ENCODE peak calls at places on chromosomes 12 and 14, in four cellular contexts. One of them, this sample, is unnamed.
A peak's percentile ranks its signal among the peaks of the same experiment; 100 is the strongest.

GRCh38 chr14:76067536-76067935 is 82.0 kb downstream of the IFT43 start:
- DNase-seq in dorsolateral prefrontal cortex: no peak
- DNase-seq in breast epithelium: no peak
- DNase-seq in CD4-positive, alpha-beta T cell: no peak
- DNase-seq in this sample: no peak

GRCh38 chr12:86838709-86839108 is 582.5 kb upstream of the MGAT4C start:
- DNase-seq in dorsolateral prefrontal cortex: peak; percentile 39
- DNase-seq in CD4-positive, alpha-beta T cell: no peak
- DNase-seq in breast epithelium: no peak
- DNase-seq in this sample: no peak

GRCh38 chr12:109130755-109131521 is 14.6 kb downstream of the ACACB start:
- DNase-seq in CD4-positive, alpha-beta T cell: no peak
- DNase-seq in breast epithelium: no peak
- DNase-seq in dorsolateral prefrontal cortex: peak; percentile 60
- DNase-seq in this sample: no peak

GRCh38 chr12:93939641-93940040 is 208.7 kb upstream of the PLXNC1 start:
- DNase-seq in breast epithelium: no peak
- DNase-seq in CD4-positive, alpha-beta T cell: no peak
- DNase-seq in dorsolateral prefrontal cortex: no peak
- DNase-seq in this sample: no peak

GRCh38 chr14:26394114-26394855 is 203.5 kb downstream of the NOVA1 start:
- DNase-seq in breast epithelium: no peak
- DNase-seq in CD4-positive, alpha-beta T cell: no peak
- DNase-seq in dorsolateral prefrontal cortex: no peak
- DNase-seq in this sample: no peak

GRCh38 chr14:98909251-98909944 is 362.6 kb downstream of the BCL11B start:
- DNase-seq in breast epithelium: no peak
- DNase-seq in CD4-positive, alpha-beta T cell: no peak
- DNase-seq in dorsolateral prefrontal cortex: no peak
- DNase-seq in this sample: peak; percentile 63

GRCh38 chr12:131511391-131511802 is 199.5 kb upstream of the SFSWAP start:
- DNase-seq in CD4-positive, alpha-beta T cell: peak; percentile 24
- DNase-seq in breast epithelium: no peak
- DNase-seq in dorsolateral prefrontal cortex: no peak
- DNase-seq in this sample: peak; percentile 79

GRCh38 chr12:131907379-131908081 is 13.1 kb downstream of the ULK1 start:
- DNase-seq in dorsolateral prefrontal cortex: no peak
- DNase-seq in breast epithelium: no peak
- DNase-seq in CD4-positive, alpha-beta T cell: no peak
- DNase-seq in this sample: no peak

GRCh38 chr14:20907214-20907613 is 16.0 kb downstream of the RNASE3 start:
- DNase-seq in dorsolateral prefrontal cortex: no peak
- DNase-seq in CD4-positive, alpha-beta T cell: no peak
- DNase-seq in breast epithelium: no peak
- DNase-seq in this sample: no peak

GRCh38 chr12:26471560-26471959 is 276.2 kb downstream of the SSPN start:
- DNase-seq in breast epithelium: no peak
- DNase-seq in CD4-positive, alpha-beta T cell: no peak
- DNase-seq in dorsolateral prefrontal cortex: no peak
- DNase-seq in this sample: no peak

GRCh38 chr12:58607805-58608204 is 312.5 kb downstream of the LRIG3 start:
- DNase-seq in dorsolateral prefrontal cortex: no peak
- DNase-seq in CD4-positive, alpha-beta T cell: no peak
- DNase-seq in breast epithelium: no peak
- DNase-seq in this sample: no peak

GRCh38 chr12:28059220-28059619 is 86.7 kb upstream of the PTHLH start:
- DNase-seq in breast epithelium: no peak
- DNase-seq in dorsolateral prefrontal cortex: no peak
- DNase-seq in CD4-positive, alpha-beta T cell: no peak
- DNase-seq in this sample: no peak

GRCh38 chr12:56122637-56123036 is 4.6 kb downstream of the ZC3H10 start:
- DNase-seq in breast epithelium: no peak
- DNase-seq in CD4-positive, alpha-beta T cell: no peak
- DNase-seq in dorsolateral prefrontal cortex: no peak
- DNase-seq in this sample: no peak

GRCh38 chr12:20475542-20475941 is 107.2 kb downstream of the PDE3A start:
- DNase-seq in CD4-positive, alpha-beta T cell: no peak
- DNase-seq in dorsolateral prefrontal cortex: no peak
- DNase-seq in breast epithelium: no peak
- DNase-seq in this sample: no peak

GRCh38 chr14:68230941-68231717 is 411.6 kb downstream of the RAD51B start:
- DNase-seq in dorsolateral prefrontal cortex: no peak
- DNase-seq in breast epithelium: no peak
- DNase-seq in CD4-positive, alpha-beta T cell: no peak
- DNase-seq in this sample: no peak

GRCh38 chr12:13062669-13063068 is 18.5 kb downstream of the FAM234B start:
- DNase-seq in dorsolateral prefrontal cortex: no peak
- DNase-seq in CD4-positive, alpha-beta T cell: no peak
- DNase-seq in breast epithelium: no peak
- DNase-seq in this sample: no peak

GRCh38 chr12:109228664-109229063 is 80.4 kb downstream of the FOXN4 start:
- DNase-seq in dorsolateral prefrontal cortex: no peak
- DNase-seq in CD4-positive, alpha-beta T cell: no peak
- DNase-seq in breast epithelium: no peak
- DNase-seq in this sample: no peak

GRCh38 chr12:57813971-57814771 is 4.4 kb downstream of the AVIL start:
- DNase-seq in CD4-positive, alpha-beta T cell: no peak
- DNase-seq in dorsolateral prefrontal cortex: no peak
- DNase-seq in breast epithelium: no peak
- DNase-seq in this sample: no peak

GRCh38 chr14:23078692-23079116 is 16.2 kb downstream of the ACIN1 start:
- DNase-seq in CD4-positive, alpha-beta T cell: no peak
- DNase-seq in breast epithelium: no peak
- DNase-seq in dorsolateral prefrontal cortex: no peak
- DNase-seq in this sample: peak; percentile 77

GRCh38 chr12:123808167-123808566 is 46.1 kb downstream of the DNAH10 start:
- DNase-seq in dorsolateral prefrontal cortex: no peak
- DNase-seq in breast epithelium: no peak
- DNase-seq in CD4-positive, alpha-beta T cell: no peak
- DNase-seq in this sample: peak; percentile 38

GRCh38 chr14:94773017-94773681 is 3.2 kb upstream of the GSC start:
- DNase-seq in breast epithelium: no peak
- DNase-seq in CD4-positive, alpha-beta T cell: no peak
- DNase-seq in dorsolateral prefrontal cortex: no peak
- DNase-seq in this sample: no peak

GRCh38 chr14:85234626-85235025 is 295.3 kb upstream of the FLRT2 start:
- DNase-seq in CD4-positive, alpha-beta T cell: no peak
- DNase-seq in dorsolateral prefrontal cortex: no peak
- DNase-seq in breast epithelium: no peak
- DNase-seq in this sample: peak; percentile 50

GRCh38 chr14:37709419-37710195 is 114.2 kb downstream of the TTC6 start:
- DNase-seq in dorsolateral prefrontal cortex: no peak
- DNase-seq in breast epithelium: no peak
- DNase-seq in CD4-positive, alpha-beta T cell: no peak
- DNase-seq in this sample: peak; percentile 28

GRCh38 chr12:101925352-101925751 is 48.0 kb downstream of the DRAM1 start:
- DNase-seq in breast epithelium: peak; percentile 61
- DNase-seq in CD4-positive, alpha-beta T cell: no peak
- DNase-seq in dorsolateral prefrontal cortex: no peak
- DNase-seq in this sample: peak; percentile 34

GRCh38 chr14:94127330-94127729 is 2.1 kb downstream of the IFI27L2 start:
- DNase-seq in breast epithelium: peak; percentile 10
- DNase-seq in dorsolateral prefrontal cortex: peak; percentile 14
- DNase-seq in CD4-positive, alpha-beta T cell: no peak
- DNase-seq in this sample: no peak

GRCh38 chr14:96584199-96584906 is 82.2 kb downstream of the PAPOLA start:
- DNase-seq in breast epithelium: no peak
- DNase-seq in dorsolateral prefrontal cortex: no peak
- DNase-seq in CD4-positive, alpha-beta T cell: no peak
- DNase-seq in this sample: peak; percentile 27

GRCh38 chr12:3298603-3299002 is 192.4 kb upstream of the PRMT8 start:
- DNase-seq in dorsolateral prefrontal cortex: no peak
- DNase-seq in breast epithelium: no peak
- DNase-seq in CD4-positive, alpha-beta T cell: no peak
- DNase-seq in this sample: no peak

GRCh38 chr12:51421266-51421884 is 3.3 kb upstream of the SLC4A8 start:
- DNase-seq in dorsolateral prefrontal cortex: no peak
- DNase-seq in CD4-positive, alpha-beta T cell: no peak
- DNase-seq in breast epithelium: peak; percentile 24
- DNase-seq in this sample: peak; percentile 59

GRCh38 chr12:120599672-120600537 is 18.7 kb upstream of the POP5 start:
- DNase-seq in CD4-positive, alpha-beta T cell: no peak
- DNase-seq in breast epithelium: no peak
- DNase-seq in dorsolateral prefrontal cortex: no peak
- DNase-seq in this sample: no peak

GRCh38 chr14:103558071-103558882 is 4.2 kb downstream of the BAG5 start:
- DNase-seq in CD4-positive, alpha-beta T cell: no peak
- DNase-seq in dorsolateral prefrontal cortex: no peak
- DNase-seq in breast epithelium: no peak
- DNase-seq in this sample: peak; percentile 19

GRCh38 chr14:54102051-54102456 is 145.4 kb upstream of the BMP4 start:
- DNase-seq in CD4-positive, alpha-beta T cell: no peak
- DNase-seq in breast epithelium: no peak
- DNase-seq in dorsolateral prefrontal cortex: no peak
- DNase-seq in this sample: no peak

GRCh38 chr12:31221566-31221945 is 104.4 kb downstream of the SINHCAF start:
- DNase-seq in CD4-positive, alpha-beta T cell: no peak
- DNase-seq in breast epithelium: no peak
- DNase-seq in dorsolateral prefrontal cortex: no peak
- DNase-seq in this sample: no peak

GRCh38 chr12:52147367-52147972 is 44.3 kb downstream of the KRT80 start:
- DNase-seq in breast epithelium: peak; percentile 98
- DNase-seq in CD4-positive, alpha-beta T cell: no peak
- DNase-seq in dorsolateral prefrontal cortex: no peak
- DNase-seq in this sample: peak; percentile 93

This sample was measured in RWPE1.